ENCODE peak calls at places on chromosomes 13 and 19, in nine cellular contexts. One of them, this sample, is unnamed.

GRCh38 chr19:35045667-35046300 is 4.3 kb downstream of the HPN start:
- DNase-seq in thoracic aorta: no peak
- DNase-seq in osteoblast: peak; percentile 93
- DNase-seq in tibial nerve: no peak
- DNase-seq in cardiac muscle cell: peak; percentile 42
- DNase-seq in RWPE2: no peak
- DNase-seq in body of pancreas: peak; percentile 43
- DNase-seq in breast epithelium: no peak
- DNase-seq in naive thymus-derived CD4-positive, alpha-beta T cell: peak; percentile 56
- DNase-seq in this sample: peak; percentile 88

GRCh38 chr19:31725051-31725450 is 375.8 kb upstream of the TSHZ3 start:
- DNase-seq in thoracic aorta: no peak
- DNase-seq in osteoblast: no peak
- DNase-seq in tibial nerve: no peak
- DNase-seq in cardiac muscle cell: peak; percentile 56
- DNase-seq in RWPE2: no peak
- DNase-seq in body of pancreas: no peak
- DNase-seq in breast epithelium: no peak
- DNase-seq in naive thymus-derived CD4-positive, alpha-beta T cell: no peak
- DNase-seq in this sample: no peak

GRCh38 chr13:110156186-110157065 is 150.5 kb downstream of the COL4A1 start:
- DNase-seq in thoracic aorta: no peak
- DNase-seq in osteoblast: no peak
- DNase-seq in tibial nerve: no peak
- DNase-seq in cardiac muscle cell: no peak
- DNase-seq in RWPE2: no peak
- DNase-seq in body of pancreas: no peak
- DNase-seq in breast epithelium: no peak
- DNase-seq in naive thymus-derived CD4-positive, alpha-beta T cell: no peak
- DNase-seq in this sample: no peak

GRCh38 chr19:3336680-3337523 is 29.5 kb upstream of the NFIC start:
- DNase-seq in thoracic aorta: peak; percentile 70
- DNase-seq in osteoblast: peak; percentile 87
- DNase-seq in tibial nerve: peak; percentile 71
- DNase-seq in cardiac muscle cell: peak; percentile 92
- DNase-seq in RWPE2: no peak
- DNase-seq in body of pancreas: peak; percentile 99
- DNase-seq in breast epithelium: peak; percentile 97
- DNase-seq in naive thymus-derived CD4-positive, alpha-beta T cell: no peak
- DNase-seq in this sample: peak; percentile 28

GRCh38 chr13:42392706-42393572 is 121.0 kb downstream of the AKAP11 start:
- DNase-seq in thoracic aorta: no peak
- DNase-seq in osteoblast: peak; percentile 18
- DNase-seq in tibial nerve: no peak
- DNase-seq in cardiac muscle cell: no peak
- DNase-seq in RWPE2: no peak
- DNase-seq in body of pancreas: no peak
- DNase-seq in breast epithelium: no peak
- DNase-seq in naive thymus-derived CD4-positive, alpha-beta T cell: no peak
- DNase-seq in this sample: no peak

GRCh38 chr13:106161186-106161585 is 374.3 kb downstream of the EFNB2 start:
- DNase-seq in thoracic aorta: no peak
- DNase-seq in osteoblast: no peak
- DNase-seq in tibial nerve: no peak
- DNase-seq in cardiac muscle cell: peak; percentile 13
- DNase-seq in RWPE2: no peak
- DNase-seq in body of pancreas: no peak
- DNase-seq in breast epithelium: no peak
- DNase-seq in naive thymus-derived CD4-positive, alpha-beta T cell: no peak
- DNase-seq in this sample: no peak

GRCh38 chr19:29704562-29705558 is 10.2 kb downstream of the C19orf12 start:
- DNase-seq in thoracic aorta: no peak
- DNase-seq in osteoblast: peak; percentile 49
- DNase-seq in tibial nerve: no peak
- DNase-seq in cardiac muscle cell: no peak
- DNase-seq in RWPE2: no peak
- DNase-seq in body of pancreas: no peak
- DNase-seq in breast epithelium: no peak
- DNase-seq in naive thymus-derived CD4-positive, alpha-beta T cell: no peak
- DNase-seq in this sample: no peak

GRCh38 chr19:29724741-29725140 is 9.7 kb upstream of the C19orf12 start:
- DNase-seq in thoracic aorta: no peak
- DNase-seq in osteoblast: no peak
- DNase-seq in tibial nerve: no peak
- DNase-seq in cardiac muscle cell: no peak
- DNase-seq in RWPE2: no peak
- DNase-seq in body of pancreas: no peak
- DNase-seq in breast epithelium: no peak
- DNase-seq in naive thymus-derived CD4-positive, alpha-beta T cell: no peak
- DNase-seq in this sample: no peak

GRCh38 chr19:46782355-46783019 is 5.9 kb downstream of the SLC1A5 start:
- DNase-seq in thoracic aorta: no peak
- DNase-seq in osteoblast: peak; percentile 8
- DNase-seq in tibial nerve: no peak
- DNase-seq in cardiac muscle cell: no peak
- DNase-seq in RWPE2: no peak
- DNase-seq in body of pancreas: no peak
- DNase-seq in breast epithelium: no peak
- DNase-seq in naive thymus-derived CD4-positive, alpha-beta T cell: no peak
- DNase-seq in this sample: peak; percentile 17

GRCh38 chr19:46772170-46773017 is 16.0 kb downstream of the SLC1A5 start:
- DNase-seq in thoracic aorta: no peak
- DNase-seq in osteoblast: peak; percentile 39
- DNase-seq in tibial nerve: no peak
- DNase-seq in cardiac muscle cell: no peak
- DNase-seq in RWPE2: no peak
- DNase-seq in body of pancreas: no peak
- DNase-seq in breast epithelium: no peak
- DNase-seq in naive thymus-derived CD4-positive, alpha-beta T cell: no peak
- DNase-seq in this sample: no peak

GRCh38 chr19:46775642-46776258 is 12.6 kb downstream of the SLC1A5 start:
- DNase-seq in thoracic aorta: no peak
- DNase-seq in osteoblast: peak; percentile 29
- DNase-seq in tibial nerve: no peak
- DNase-seq in cardiac muscle cell: no peak
- DNase-seq in RWPE2: no peak
- DNase-seq in body of pancreas: no peak
- DNase-seq in breast epithelium: no peak
- DNase-seq in naive thymus-derived CD4-positive, alpha-beta T cell: no peak
- DNase-seq in this sample: no peak

GRCh38 chr19:46773018-46773399 is 15.4 kb downstream of the SLC1A5 start:
- DNase-seq in thoracic aorta: no peak
- DNase-seq in osteoblast: no peak
- DNase-seq in tibial nerve: no peak
- DNase-seq in cardiac muscle cell: no peak
- DNase-seq in RWPE2: no peak
- DNase-seq in body of pancreas: no peak
- DNase-seq in breast epithelium: no peak
- DNase-seq in naive thymus-derived CD4-positive, alpha-beta T cell: no peak
- DNase-seq in this sample: no peak

DNA sequence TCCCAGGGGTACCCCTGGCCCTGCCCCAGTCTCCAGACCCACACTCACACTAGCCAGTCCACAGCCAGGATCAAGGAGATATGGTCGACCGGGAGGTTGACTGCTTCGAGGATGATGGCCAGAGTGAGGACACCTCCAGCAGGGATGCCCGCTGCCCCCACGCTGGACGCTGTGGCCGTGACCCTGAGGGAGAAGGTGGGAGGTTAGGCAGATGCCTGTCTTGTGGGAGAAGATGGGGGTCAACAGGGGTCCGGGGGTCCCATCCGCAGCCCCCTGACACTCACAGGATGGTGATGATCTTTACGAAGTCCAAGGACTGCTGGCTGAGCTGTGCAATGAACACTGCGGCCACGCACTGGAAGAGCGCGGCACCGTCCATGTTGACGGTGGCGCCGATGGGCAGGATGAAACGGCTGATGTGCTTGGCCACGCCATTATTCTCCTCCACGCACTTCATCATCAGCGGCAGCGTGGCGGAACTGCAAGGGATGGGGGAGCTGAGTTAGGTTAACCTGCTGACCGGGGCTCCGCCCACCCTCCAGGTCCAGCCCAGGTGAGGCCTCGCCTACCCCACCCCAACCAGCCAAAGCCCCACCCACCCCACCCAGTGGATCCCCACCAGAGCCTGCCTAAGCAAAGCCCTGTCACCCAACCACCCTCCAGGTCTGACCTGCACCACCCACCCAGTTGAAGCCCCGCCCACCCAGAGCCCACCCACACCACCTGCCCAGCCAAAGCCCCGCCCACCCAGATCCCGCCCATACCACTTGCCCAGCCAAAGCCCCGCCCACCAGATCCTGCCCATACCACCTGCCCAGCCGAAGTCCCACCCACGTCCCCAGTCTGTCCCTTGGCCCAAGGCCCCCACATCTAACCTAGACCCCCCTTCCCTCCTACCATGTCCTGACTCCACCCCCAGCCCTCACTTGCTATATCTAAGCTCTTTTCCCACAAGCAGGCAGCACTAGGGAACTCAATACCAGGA is 11.2 kb downstream of the SLC1A5 start:
- DNase-seq in thoracic aorta: no peak
- DNase-seq in osteoblast: peak; percentile 68
- DNase-seq in tibial nerve: no peak
- DNase-seq in cardiac muscle cell: no peak
- DNase-seq in RWPE2: no peak
- DNase-seq in body of pancreas: no peak
- DNase-seq in breast epithelium: no peak
- DNase-seq in naive thymus-derived CD4-positive, alpha-beta T cell: no peak
- DNase-seq in this sample: peak; percentile 98
- H3K36me3 ChIP-seq in thoracic aorta: peaks cover 32% of the 10 kb centered on the region
- H3K36me3 ChIP-seq in osteoblast: peaks cover 61% of the 10 kb centered on the region
- H3K36me3 ChIP-seq in tibial nerve: peaks cover 33% of the 10 kb centered on the region
- H3K36me3 ChIP-seq in cardiac muscle cell: peaks cover 13% of the 10 kb centered on the region
- H3K36me3 ChIP-seq in RWPE2: peaks cover 76% of the 10 kb centered on the region
- H3K36me3 ChIP-seq in body of pancreas: no peaks in the 10 kb centered on the region
- H3K36me3 ChIP-seq in breast epithelium: peaks cover 12% of the 10 kb centered on the region
- H3K36me3 ChIP-seq in naive thymus-derived CD4-positive, alpha-beta T cell: no peaks in the 10 kb centered on the region
- H3K36me3 ChIP-seq in this sample: peaks cover 46% of the 10 kb centered on the region

GRCh38 chr19:8512991-8513686 is 828 bp downstream of the ZNF414 start:
- DNase-seq in thoracic aorta: no peak
- DNase-seq in osteoblast: peak; percentile 89
- DNase-seq in tibial nerve: no peak
- DNase-seq in cardiac muscle cell: no peak
- DNase-seq in RWPE2: no peak
- DNase-seq in body of pancreas: no peak
- DNase-seq in breast epithelium: no peak
- DNase-seq in naive thymus-derived CD4-positive, alpha-beta T cell: no peak
- DNase-seq in this sample: peak; percentile 67

GRCh38 chr19:8511573-8512101 is 2.3 kb downstream of the ZNF414 start:
- DNase-seq in thoracic aorta: no peak
- DNase-seq in osteoblast: peak; percentile 54
- DNase-seq in tibial nerve: no peak
- DNase-seq in cardiac muscle cell: no peak
- DNase-seq in RWPE2: no peak
- DNase-seq in body of pancreas: no peak
- DNase-seq in breast epithelium: no peak
- DNase-seq in naive thymus-derived CD4-positive, alpha-beta T cell: no peak
- DNase-seq in this sample: no peak

GRCh38 chr19:8512115-8512967 is 1.6 kb downstream of the ZNF414 start:
- DNase-seq in thoracic aorta: no peak
- DNase-seq in osteoblast: peak; percentile 88
- DNase-seq in tibial nerve: no peak
- DNase-seq in cardiac muscle cell: peak; percentile 24
- DNase-seq in RWPE2: no peak
- DNase-seq in body of pancreas: no peak
- DNase-seq in breast epithelium: no peak
- DNase-seq in naive thymus-derived CD4-positive, alpha-beta T cell: no peak
- DNase-seq in this sample: peak; percentile 94

GRCh38 chr19:8513687-8514504 is at the start of gene ZNF414:
- DNase-seq in thoracic aorta: peak; percentile 90
- DNase-seq in osteoblast: peak; percentile 100
- DNase-seq in tibial nerve: peak; percentile 98
- DNase-seq in cardiac muscle cell: peak; percentile 98
- DNase-seq in RWPE2: peak; percentile 97
- DNase-seq in body of pancreas: peak; percentile 97
- DNase-seq in breast epithelium: peak; percentile 95
- DNase-seq in naive thymus-derived CD4-positive, alpha-beta T cell: peak; percentile 99
- DNase-seq in this sample: peak; percentile 99

DNA sequence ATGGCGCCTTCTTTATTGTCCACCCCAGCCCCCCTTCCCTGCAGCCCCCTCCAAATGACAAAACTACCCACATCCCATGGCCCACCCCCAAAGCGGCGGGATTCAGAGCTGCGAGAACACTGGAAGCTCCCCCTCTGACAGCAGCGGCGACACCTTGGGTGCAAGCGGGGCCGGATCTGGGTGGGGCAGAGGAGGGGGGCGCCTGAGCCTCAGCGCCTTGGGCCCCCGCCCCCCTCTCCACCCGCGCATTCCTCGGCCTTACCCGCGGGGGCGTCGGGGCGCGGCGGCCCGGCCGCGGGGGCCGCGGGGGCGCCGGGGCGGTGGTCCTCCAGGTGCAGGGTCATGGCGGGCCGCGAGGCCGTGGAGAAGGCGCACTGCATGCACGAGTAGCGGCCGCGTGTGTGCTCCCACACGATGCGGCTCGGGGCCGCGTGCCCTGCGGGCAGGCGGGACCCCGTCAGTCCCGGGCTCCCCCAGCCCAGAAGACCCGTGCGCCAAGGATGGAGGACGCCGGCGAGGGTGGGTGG is 3.3 kb downstream of the ZNF414 start:
- DNase-seq in thoracic aorta: no peak
- DNase-seq in osteoblast: peak; percentile 85
- DNase-seq in tibial nerve: no peak
- DNase-seq in cardiac muscle cell: no peak
- DNase-seq in RWPE2: no peak
- DNase-seq in body of pancreas: no peak
- DNase-seq in breast epithelium: no peak
- DNase-seq in naive thymus-derived CD4-positive, alpha-beta T cell: no peak
- DNase-seq in this sample: peak; percentile 61
- H3K4me3 ChIP-seq in thoracic aorta: no peak overlapping the region
- H3K4me3 ChIP-seq in osteoblast: no peak overlapping the region
- H3K4me3 ChIP-seq in tibial nerve: no peak overlapping the region
- H3K4me3 ChIP-seq in cardiac muscle cell: no peak overlapping the region
- H3K4me3 ChIP-seq in RWPE2: no peak overlapping the region
- H3K4me3 ChIP-seq in body of pancreas: no peak overlapping the region
- H3K4me3 ChIP-seq in breast epithelium: no peak overlapping the region
- H3K4me3 ChIP-seq in naive thymus-derived CD4-positive, alpha-beta T cell: no peak overlapping the region
- H3K4me3 ChIP-seq in this sample: peak overlapping the region; percentile 32

DNA sequence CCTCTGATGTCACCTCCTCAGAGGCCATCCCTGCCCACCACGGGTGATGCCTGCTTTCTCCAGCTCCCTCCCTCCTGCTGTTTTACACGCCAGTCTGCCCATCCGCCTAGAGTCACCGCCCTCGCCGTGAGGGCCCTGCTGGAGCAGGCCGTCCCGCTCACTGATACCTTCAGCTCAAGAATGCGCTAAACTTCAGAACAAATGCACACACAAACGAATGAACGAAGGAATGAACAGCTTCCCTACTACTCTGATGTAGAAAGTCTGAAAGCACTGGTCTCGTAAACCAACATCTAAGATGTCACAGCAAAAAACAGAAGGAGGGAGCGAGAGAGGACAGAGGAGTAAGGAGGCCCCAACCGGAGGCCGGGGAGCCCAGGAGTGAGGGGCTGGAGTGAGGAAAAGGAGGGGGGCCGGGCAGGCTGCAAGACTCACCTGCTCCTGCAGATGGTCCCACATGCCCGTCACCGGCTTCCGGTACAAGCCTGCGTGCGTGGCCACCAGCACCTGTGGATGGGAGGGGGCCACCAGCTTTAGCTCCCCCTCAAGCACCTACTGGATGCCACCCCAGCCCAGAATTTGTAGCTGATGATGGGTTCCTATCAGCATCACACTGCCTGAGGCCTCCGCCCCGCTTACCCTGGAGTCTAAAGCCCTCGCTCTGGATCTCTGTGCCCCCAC is 4.0 kb downstream of the PNKP start:
- DNase-seq in thoracic aorta: no peak
- DNase-seq in osteoblast: no peak
- DNase-seq in tibial nerve: no peak
- DNase-seq in cardiac muscle cell: no peak
- DNase-seq in RWPE2: no peak
- DNase-seq in body of pancreas: peak; percentile 2
- DNase-seq in breast epithelium: no peak
- DNase-seq in naive thymus-derived CD4-positive, alpha-beta T cell: no peak
- DNase-seq in this sample: peak; percentile 57
- H3K36me3 ChIP-seq in thoracic aorta: peaks cover 35% of the 10 kb centered on the region
- H3K36me3 ChIP-seq in osteoblast: peaks cover 45% of the 10 kb centered on the region
- H3K36me3 ChIP-seq in tibial nerve: no peaks in the 10 kb centered on the region
- H3K36me3 ChIP-seq in cardiac muscle cell: peaks cover 24% of the 10 kb centered on the region
- H3K36me3 ChIP-seq in RWPE2: peaks cover 64% of the 10 kb centered on the region
- H3K36me3 ChIP-seq in body of pancreas: peaks cover 17% of the 10 kb centered on the region
- H3K36me3 ChIP-seq in breast epithelium: no peaks in the 10 kb centered on the region
- H3K36me3 ChIP-seq in naive thymus-derived CD4-positive, alpha-beta T cell: no peaks in the 10 kb centered on the region
- H3K36me3 ChIP-seq in this sample: peaks cover 25% of the 10 kb centered on the region

DNA sequence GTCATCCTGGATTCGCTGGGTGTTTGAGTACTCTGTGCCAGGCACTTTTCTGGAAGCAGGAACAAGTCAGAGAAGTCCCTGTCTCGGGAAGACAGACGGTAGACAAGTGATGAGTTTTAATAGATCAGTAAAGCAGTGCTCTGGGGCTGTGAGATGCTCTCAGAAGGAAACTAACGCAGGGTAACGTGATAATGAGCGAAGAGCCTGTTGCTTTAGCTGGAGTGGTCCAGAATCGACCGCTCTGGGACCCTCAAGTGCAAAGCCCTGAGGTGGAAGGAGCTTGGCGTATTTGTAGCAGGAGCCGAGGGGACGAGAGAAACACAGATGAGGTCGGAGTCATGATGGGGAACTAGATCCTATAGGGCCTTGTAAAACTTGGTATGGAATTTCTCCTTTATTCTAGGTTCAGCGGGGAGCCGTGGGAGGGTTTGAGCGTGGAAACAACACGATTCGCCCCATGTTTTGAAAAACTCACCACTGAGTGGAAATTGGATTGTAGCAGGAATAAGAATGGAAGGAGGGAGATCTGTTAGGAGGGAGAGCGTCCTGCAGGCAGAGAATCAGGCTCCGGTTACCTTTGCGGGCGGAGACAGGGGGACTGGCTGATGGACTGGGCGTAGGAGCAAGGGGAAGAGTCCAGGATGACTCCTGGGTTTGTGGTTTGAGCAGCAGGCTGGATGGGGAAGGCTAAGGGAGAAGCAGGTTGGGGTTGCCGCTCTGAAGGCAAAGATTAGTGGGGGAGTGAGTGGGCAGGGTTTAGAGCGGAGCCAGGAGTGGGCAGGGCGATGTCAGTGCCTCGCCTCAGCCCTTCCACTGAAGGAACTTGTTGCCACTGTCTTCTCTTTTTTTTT is 763 bp downstream of the POLD1 start:
- DNase-seq in thoracic aorta: no peak
- DNase-seq in osteoblast: peak; percentile 90
- DNase-seq in tibial nerve: no peak
- DNase-seq in cardiac muscle cell: peak; percentile 27
- DNase-seq in RWPE2: no peak
- DNase-seq in body of pancreas: no peak
- DNase-seq in breast epithelium: no peak
- DNase-seq in naive thymus-derived CD4-positive, alpha-beta T cell: no peak
- DNase-seq in this sample: peak; percentile 49
- H3K4me3 ChIP-seq in thoracic aorta: peak overlapping the region; percentile 76
- H3K4me3 ChIP-seq in osteoblast: peak overlapping the region; percentile 88
- H3K4me3 ChIP-seq in tibial nerve: peak overlapping the region; percentile 68
- H3K4me3 ChIP-seq in cardiac muscle cell: peak overlapping the region; percentile 45
- H3K4me3 ChIP-seq in RWPE2: peak overlapping the region; percentile 61
- H3K4me3 ChIP-seq in body of pancreas: peak overlapping the region; percentile 53
- H3K4me3 ChIP-seq in breast epithelium: peak overlapping the region; percentile 75
- H3K4me3 ChIP-seq in naive thymus-derived CD4-positive, alpha-beta T cell: peak overlapping the region; percentile 74
- H3K4me3 ChIP-seq in this sample: peak overlapping the region; percentile 58

This sample was measured in H7.